ENCODE peak calls at places on chromosomes 16 and 17, in four cellular contexts. R, J, T and Q are unnamed samples.

GRCh38 chr17:34146440-34147043 is 108.5 kb upstream of the CCL2 start:
- DNase-seq in R (no peak), J (peak), T (peak), Q (peak)

GRCh38 chr17:7858487-7858832 is 657 bp downstream of the CYB5D1 start:
- DNase-seq in R (no peak), J (peak), T (peak), Q (peak)

GRCh38 chr16:46765050-46765449 is 16.9 kb upstream of the MYLK3 start:
- DNase-seq in R (no peak), J (no peak), T (no peak), Q (no peak)

GRCh38 chr16:89811321-89811720 is 5.1 kb downstream of the FANCA start:
- DNase-seq in R (no peak), J (no peak), T (no peak), Q (no peak)

GRCh38 chr16:57422026-57422944 is 17.7 kb downstream of the CCL17 start:
- DNase-seq in R (peak), J (no peak), T (no peak), Q (no peak)

GRCh38 chr17:38749222-38750043 is 1.3 kb upstream of the PCGF2 start:
- DNase-seq in R (no peak), J (peak), T (no peak), Q (peak)

GRCh38 chr17:32486701-32487459 is at the start of gene CDK5R1:
- DNase-seq in R (no peak), J (peak), T (peak), Q (peak)

GRCh38 chr17:8740486-8740885 is 4.2 kb downstream of the CCDC42 start:
- DNase-seq in R (no peak), J (no peak), T (peak), Q (no peak)

GRCh38 chr17:65936013-65936412 is 255.9 kb downstream of the CEP112 start:
- DNase-seq in R (no peak), J (no peak), T (no peak), Q (no peak)

GRCh38 chr17:79530361-79531105 is 80.3 kb downstream of the RBFOX3 start:
- DNase-seq in R (no peak), J (no peak), T (no peak), Q (no peak)

GRCh38 chr16:81593481-81593880 is 148.9 kb downstream of the CMIP start:
- DNase-seq in R (no peak), J (no peak), T (no peak), Q (no peak)

GRCh38 chr17:11506635-11507034 is 91.6 kb upstream of the DNAH9 start:
- DNase-seq in R (no peak), J (no peak), T (no peak), Q (no peak)

GRCh38 chr17:12627177-12627629 is 38.5 kb upstream of the MYOCD start:
- DNase-seq in R (peak), J (no peak), T (no peak), Q (no peak)

GRCh38 chr16:46822270-46822669 is 8.7 kb downstream of the C16orf87 start:
- DNase-seq in R (peak), J (no peak), T (no peak), Q (no peak)

DNA sequence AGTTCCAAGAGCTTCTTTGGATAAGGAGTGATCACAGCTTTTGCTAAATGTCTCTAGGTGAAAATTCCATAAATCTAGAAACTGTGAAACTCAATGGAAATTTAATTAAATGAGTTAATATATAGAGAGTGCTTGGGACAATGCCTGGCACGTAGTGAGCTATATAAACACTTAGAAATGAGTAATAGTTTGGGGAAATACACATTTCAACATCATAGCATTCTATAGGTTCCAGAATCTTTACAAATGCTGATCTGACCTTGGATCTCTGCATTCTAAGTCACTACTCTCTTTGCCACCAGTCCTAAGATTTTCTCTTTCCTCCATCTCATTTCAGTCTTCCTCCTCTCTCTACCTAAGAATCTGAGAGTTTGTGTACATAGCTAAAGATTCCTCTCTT is 175.6 kb downstream of the SOX9 start:
- DNase-seq in R (no peak), J (no peak), T (no peak), Q (no peak)
- TF ChIP-seq CTCF in R (no peak), J (no peak), T (no peak), Q (no peak)

GRCh38 chr17:17111401-17112393 is 69.4 kb downstream of the MPRIP start:
- DNase-seq in R (no peak), J (no peak), T (no peak), Q (peak)
- TF ChIP-seq CTCF in R (no peak), J (no peak), T (no peak), Q (no peak)

GRCh38 chr17:58047751-58048150 is 35.5 kb upstream of the DYNLL2 start:
- DNase-seq in R (no peak), J (no peak), T (no peak), Q (no peak)
- TF ChIP-seq CTCF in R (no peak), J (no peak), T (no peak), Q (no peak)

DNA sequence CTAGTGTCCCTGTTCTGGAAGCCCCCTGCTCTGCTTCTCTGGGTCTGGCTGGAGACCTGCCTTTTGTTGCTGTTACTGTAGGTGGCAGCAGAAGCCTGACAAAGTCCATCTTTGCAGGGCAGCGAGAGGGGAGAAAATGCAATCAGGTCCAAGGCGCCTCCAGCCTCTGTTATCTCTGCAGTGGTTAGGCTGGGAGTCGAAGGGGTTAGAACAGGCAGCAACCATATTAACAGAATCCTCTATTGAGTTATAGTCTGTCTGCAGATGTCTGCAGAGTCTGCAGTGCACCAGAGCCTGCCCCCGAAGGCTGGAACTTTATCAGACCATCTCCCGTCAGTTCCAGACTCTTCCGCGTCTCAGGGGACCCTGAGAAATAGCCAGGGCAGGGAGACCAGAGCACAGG is 404.9 kb upstream of the EEF2KMT start:
- DNase-seq in R (no peak), J (no peak), T (no peak), Q (no peak)
- TF ChIP-seq CTCF in R (no peak), J (no peak), T (no peak), Q (peak)

DNA sequence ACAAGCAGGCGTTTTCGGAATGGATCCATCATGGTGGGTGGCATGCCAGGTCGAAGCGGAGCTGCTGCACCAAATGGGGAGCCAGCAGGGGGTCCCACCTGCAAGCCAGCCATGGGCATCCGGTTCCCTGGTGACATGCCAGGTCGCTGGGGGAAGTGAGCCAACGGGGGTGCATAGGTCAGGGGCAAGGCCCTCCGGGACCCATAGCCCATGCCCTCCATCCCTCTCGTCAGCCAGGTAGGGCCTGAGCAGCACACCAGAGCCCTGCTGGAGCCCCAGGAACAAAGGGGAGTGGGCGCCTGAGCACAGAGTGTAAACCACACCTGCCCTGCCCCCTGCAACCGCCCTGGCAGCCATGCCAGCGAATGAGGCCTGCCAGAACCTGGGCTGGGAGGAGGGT is 5.0 kb downstream of the SMARCD2 start:
- DNase-seq in R (no peak), J (no peak), T (no peak), Q (no peak)
- TF ChIP-seq CTCF in R (no peak), J (no peak), T (no peak), Q (no peak)

GRCh38 chr16:27267037-27267677 is 1.4 kb downstream of the NSMCE1 start:
- DNase-seq in R (no peak), J (no peak), T (no peak), Q (no peak)

GRCh38 chr16:27265982-27266381 is 2.6 kb downstream of the NSMCE1 start:
- DNase-seq in R (no peak), J (no peak), T (no peak), Q (no peak)

GRCh38 chr16:27269300-27270150 is 953 bp upstream of the NSMCE1 start:
- DNase-seq in R (no peak), J (no peak), T (no peak), Q (no peak)

GRCh38 chr16:27270389-27270788 is 1.8 kb upstream of the NSMCE1 start:
- DNase-seq in R (no peak), J (no peak), T (no peak), Q (no peak)

GRCh38 chr16:27268376-27269299 is at the start of gene NSMCE1:
- DNase-seq in R (peak), J (peak), T (peak), Q (peak)
- TF ChIP-seq CTCF in R (peak), J (peak), T (no peak), Q (peak)

GRCh38 chr16:88680554-88681083 is 5.7 kb downstream of the SNAI3 start:
- DNase-seq in R (no peak), J (no peak), T (no peak), Q (no peak)
- TF ChIP-seq CTCF in R (no peak), J (no peak), T (no peak), Q (no peak)

GRCh38 chr16:636206-637080 is at the start of gene METTL26:
- DNase-seq in R (peak), J (peak), T (peak), Q (peak)
- TF ChIP-seq CTCF in R (no peak), J (no peak), T (no peak), Q (no peak)

DNA sequence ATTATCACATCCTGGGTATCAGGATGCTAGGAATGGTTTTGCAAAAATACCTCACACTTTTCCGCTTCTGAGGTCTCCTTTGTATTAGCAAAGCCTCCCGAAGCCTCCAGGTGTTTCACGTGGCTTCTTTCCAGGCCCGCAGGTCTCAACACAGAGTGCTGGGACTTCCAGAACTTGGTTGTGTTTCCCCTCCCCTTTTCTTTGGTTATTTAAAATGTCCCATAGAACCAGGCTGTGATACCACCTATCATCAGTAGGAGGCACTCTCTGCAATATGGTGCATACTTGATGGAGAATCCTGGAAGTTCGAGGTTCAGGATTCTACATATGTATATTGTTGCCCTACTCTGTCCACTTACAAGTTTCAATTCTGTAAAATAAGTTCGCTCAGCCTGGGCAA is 28.8 kb downstream of the ATP2C2 start:
- DNase-seq in R (no peak), J (no peak), T (no peak), Q (no peak)
- TF ChIP-seq CTCF in R (no peak), J (no peak), T (no peak), Q (no peak)

GRCh38 chr17:2865228-2865627 is 69.0 kb downstream of the RAP1GAP2 start:
- DNase-seq in R (no peak), J (no peak), T (no peak), Q (no peak)

GRCh38 chr17:2871720-2872119 is 75.5 kb downstream of the RAP1GAP2 start:
- DNase-seq in R (no peak), J (no peak), T (no peak), Q (no peak)

GRCh38 chr17:2871205-2871604 is 75.0 kb downstream of the RAP1GAP2 start:
- DNase-seq in R (no peak), J (no peak), T (no peak), Q (no peak)

GRCh38 chr17:2869604-2870003 is 73.4 kb downstream of the RAP1GAP2 start:
- DNase-seq in R (no peak), J (no peak), T (no peak), Q (no peak)

DNA sequence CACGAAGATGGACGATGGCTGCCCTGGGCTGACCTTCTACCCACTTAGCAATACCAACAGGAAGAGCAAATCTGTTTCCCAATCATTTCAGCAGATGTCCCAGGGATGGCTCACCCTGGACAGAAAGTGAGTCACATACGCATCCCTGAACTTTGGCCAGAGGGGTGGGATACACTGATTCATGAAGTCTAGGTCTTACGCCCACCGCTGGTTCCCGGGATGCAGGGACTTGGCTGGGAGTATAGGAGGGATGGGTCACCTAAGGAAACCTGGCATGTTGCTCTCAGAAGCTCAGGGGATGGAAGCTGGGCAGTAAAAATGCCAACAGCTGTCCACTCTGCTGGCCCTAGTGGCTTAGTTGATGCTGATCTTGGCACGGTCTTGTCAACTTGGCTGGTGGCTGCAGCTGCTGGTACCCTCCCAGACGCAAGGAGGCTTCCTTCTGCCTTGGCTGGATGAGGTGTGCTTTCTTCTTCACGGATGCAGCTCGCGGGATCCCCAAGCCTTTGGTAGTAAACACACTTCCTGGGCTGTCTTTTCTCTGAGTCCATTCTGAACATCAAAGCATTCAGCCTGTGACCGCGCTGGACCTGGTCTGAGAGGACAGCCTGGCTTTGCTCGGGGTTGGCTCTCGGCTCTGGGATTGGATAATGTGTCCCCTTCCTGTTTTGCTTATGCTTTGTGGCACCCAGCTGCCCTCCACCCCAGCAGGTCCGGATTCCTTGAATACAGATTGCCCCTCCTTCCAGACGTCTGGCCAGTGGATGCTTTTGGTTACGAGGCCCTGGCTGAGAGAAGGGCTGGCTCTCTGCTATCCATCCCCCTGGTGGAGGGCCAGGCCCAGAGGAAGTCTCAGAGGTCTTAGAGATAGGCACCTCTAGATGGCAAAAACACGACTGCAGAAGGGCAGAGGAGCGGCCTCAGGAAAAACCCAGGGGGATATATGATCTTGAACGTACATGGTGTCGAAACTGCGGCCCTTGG is 71.5 kb downstream of the RAP1GAP2 start:
- DNase-seq in R (peak), J (no peak), T (no peak), Q (no peak)
- TF ChIP-seq CTCF in R (peak), J (no peak), T (no peak), Q (no peak)